ENCODE peak calls at places on chromosomes 2 and 18, in seven cellular contexts. One of them, this sample, is unnamed.

GRCh38 chr2:100949377-100949776 is 52.7 kb upstream of the RPL31 start:
- DNase-seq in keratinocyte: no peak
- DNase-seq in hepatocyte: no peak
- DNase-seq in CD8-positive, alpha-beta T cell: no peak
- DNase-seq in K562: no peak
- DNase-seq in astrocyte: no peak
- DNase-seq in astrocyte of the spinal cord: no peak
- DNase-seq in this sample: no peak

GRCh38 chr2:191376981-191377629 is 131.9 kb downstream of the MYO1B start:
- DNase-seq in keratinocyte: peak
- DNase-seq in hepatocyte: peak
- DNase-seq in CD8-positive, alpha-beta T cell: no peak
- DNase-seq in K562: peak
- DNase-seq in astrocyte: peak
- DNase-seq in astrocyte of the spinal cord: peak
- DNase-seq in this sample: peak

GRCh38 chr2:224938670-224939309 is 103.5 kb downstream of the DOCK10 start:
- DNase-seq in keratinocyte: no peak
- DNase-seq in hepatocyte: no peak
- DNase-seq in CD8-positive, alpha-beta T cell: no peak
- DNase-seq in K562: no peak
- DNase-seq in astrocyte: peak
- DNase-seq in astrocyte of the spinal cord: peak
- DNase-seq in this sample: peak

GRCh38 chr18:48100712-48101165 is 170.3 kb upstream of the SMAD2 start:
- DNase-seq in keratinocyte: no peak
- DNase-seq in hepatocyte: no peak
- DNase-seq in CD8-positive, alpha-beta T cell: no peak
- DNase-seq in K562: no peak
- DNase-seq in astrocyte: no peak
- DNase-seq in astrocyte of the spinal cord: no peak
- DNase-seq in this sample: no peak

GRCh38 chr2:240178564-240178963 is 38.1 kb upstream of the OTOS start:
- DNase-seq in keratinocyte: no peak
- DNase-seq in hepatocyte: no peak
- DNase-seq in CD8-positive, alpha-beta T cell: no peak
- DNase-seq in K562: no peak
- DNase-seq in astrocyte: no peak
- DNase-seq in astrocyte of the spinal cord: no peak
- DNase-seq in this sample: no peak

GRCh38 chr2:229407170-229407569 is 136.1 kb upstream of the PID1 start:
- DNase-seq in keratinocyte: peak
- DNase-seq in hepatocyte: peak
- DNase-seq in CD8-positive, alpha-beta T cell: no peak
- DNase-seq in K562: no peak
- DNase-seq in astrocyte: peak
- DNase-seq in astrocyte of the spinal cord: peak
- DNase-seq in this sample: peak

GRCh38 chr2:26922638-26923466 is 47.6 kb upstream of the MAPRE3 start:
- DNase-seq in keratinocyte: no peak
- DNase-seq in hepatocyte: peak
- DNase-seq in CD8-positive, alpha-beta T cell: peak
- DNase-seq in K562: peak
- DNase-seq in astrocyte: peak
- DNase-seq in astrocyte of the spinal cord: peak
- DNase-seq in this sample: peak

GRCh38 chr2:61962095-61962984 is 56.9 kb downstream of the COMMD1 start:
- DNase-seq in keratinocyte: no peak
- DNase-seq in hepatocyte: peak
- DNase-seq in CD8-positive, alpha-beta T cell: no peak
- DNase-seq in K562: no peak
- DNase-seq in astrocyte: no peak
- DNase-seq in astrocyte of the spinal cord: no peak
- DNase-seq in this sample: no peak

GRCh38 chr18:10140928-10141327 is 227.1 kb downstream of the VAPA start:
- DNase-seq in keratinocyte: no peak
- DNase-seq in hepatocyte: peak
- DNase-seq in CD8-positive, alpha-beta T cell: no peak
- DNase-seq in K562: no peak
- DNase-seq in astrocyte: peak
- DNase-seq in astrocyte of the spinal cord: no peak
- DNase-seq in this sample: no peak

GRCh38 chr18:75141166-75141565 is 67.8 kb downstream of the PTGR3 start:
- DNase-seq in keratinocyte: no peak
- DNase-seq in hepatocyte: no peak
- DNase-seq in CD8-positive, alpha-beta T cell: no peak
- DNase-seq in K562: no peak
- DNase-seq in astrocyte: no peak
- DNase-seq in astrocyte of the spinal cord: no peak
- DNase-seq in this sample: no peak

GRCh38 chr2:48574353-48575290 is 43.0 kb upstream of the GTF2A1L start:
- DNase-seq in keratinocyte: no peak
- DNase-seq in hepatocyte: no peak
- DNase-seq in CD8-positive, alpha-beta T cell: no peak
- DNase-seq in K562: no peak
- DNase-seq in astrocyte: no peak
- DNase-seq in astrocyte of the spinal cord: no peak
- DNase-seq in this sample: no peak

GRCh38 chr2:111134082-111134481 is 13.4 kb downstream of the BCL2L11 start:
- DNase-seq in keratinocyte: no peak
- DNase-seq in hepatocyte: no peak
- DNase-seq in CD8-positive, alpha-beta T cell: no peak
- DNase-seq in K562: no peak
- DNase-seq in astrocyte: no peak
- DNase-seq in astrocyte of the spinal cord: no peak
- DNase-seq in this sample: no peak

GRCh38 chr2:111135237-111135909 is 14.7 kb downstream of the BCL2L11 start:
- DNase-seq in keratinocyte: no peak
- DNase-seq in hepatocyte: no peak
- DNase-seq in CD8-positive, alpha-beta T cell: no peak
- DNase-seq in K562: no peak
- DNase-seq in astrocyte: no peak
- DNase-seq in astrocyte of the spinal cord: no peak
- DNase-seq in this sample: no peak

GRCh38 chr2:111138834-111139233 is 18.1 kb downstream of the BCL2L11 start:
- DNase-seq in keratinocyte: no peak
- DNase-seq in hepatocyte: no peak
- DNase-seq in CD8-positive, alpha-beta T cell: no peak
- DNase-seq in K562: no peak
- DNase-seq in astrocyte: no peak
- DNase-seq in astrocyte of the spinal cord: no peak
- DNase-seq in this sample: no peak

GRCh38 chr2:111133603-111134002 is 12.9 kb downstream of the BCL2L11 start:
- DNase-seq in keratinocyte: no peak
- DNase-seq in hepatocyte: no peak
- DNase-seq in CD8-positive, alpha-beta T cell: no peak
- DNase-seq in K562: no peak
- DNase-seq in astrocyte: no peak
- DNase-seq in astrocyte of the spinal cord: no peak
- DNase-seq in this sample: no peak

DNA sequence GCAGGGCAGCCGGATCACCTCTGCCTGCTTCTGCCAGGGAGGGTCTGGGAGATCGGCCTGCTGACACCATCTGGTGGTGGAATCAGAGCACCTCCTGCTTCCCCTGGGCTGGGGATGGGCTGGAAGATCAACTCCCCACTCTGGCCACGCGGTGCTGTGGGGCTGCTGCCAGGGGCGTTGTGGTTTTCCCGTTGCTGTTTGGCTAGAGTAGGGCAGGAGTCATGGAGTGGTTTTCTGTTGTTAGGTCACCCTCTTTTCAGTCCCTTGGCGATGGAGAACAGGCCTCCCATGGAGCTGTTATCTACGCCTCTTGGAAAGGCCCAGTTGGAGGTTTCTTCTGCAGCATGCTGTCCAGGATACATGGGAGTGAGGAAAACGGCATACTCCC is 15.2 kb downstream of the BCL2L11 start:
- DNase-seq in keratinocyte: no peak
- DNase-seq in hepatocyte: no peak
- DNase-seq in CD8-positive, alpha-beta T cell: no peak
- DNase-seq in K562: peak
- DNase-seq in astrocyte: peak
- DNase-seq in astrocyte of the spinal cord: peak
- DNase-seq in this sample: peak
- TF ChIP-seq CTCF in keratinocyte: no peak
- TF ChIP-seq CTCF in hepatocyte: no peak
- TF ChIP-seq CTCF in CD8-positive, alpha-beta T cell: no peak
- TF ChIP-seq CTCF in K562: peak
- TF ChIP-seq CTCF in astrocyte: peak
- TF ChIP-seq CTCF in astrocyte of the spinal cord: peak
- TF ChIP-seq CTCF in this sample: peak

DNA sequence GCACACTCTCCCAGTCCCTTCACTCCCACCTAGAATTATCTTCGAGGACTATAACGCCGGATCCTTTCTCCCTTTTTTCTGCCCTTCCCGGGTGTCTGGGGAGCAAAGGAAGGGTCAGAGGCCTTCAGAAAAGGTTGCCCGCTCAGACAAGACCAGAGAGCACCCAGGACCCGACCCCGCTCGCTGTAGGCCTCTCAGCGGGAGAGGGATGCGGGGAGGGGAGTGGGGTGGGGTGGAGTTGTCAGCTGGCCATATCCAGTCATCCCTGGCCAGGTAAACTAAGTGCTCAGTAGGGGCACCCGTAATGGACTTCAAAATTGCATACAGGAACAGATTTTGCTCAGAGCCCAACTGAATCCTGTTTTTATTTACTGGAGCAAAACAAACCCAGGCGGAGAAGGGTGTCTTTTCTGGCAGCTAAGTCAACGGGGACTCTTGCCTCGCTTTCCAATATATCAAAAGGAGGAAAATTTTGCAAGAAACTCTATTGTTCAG is 65.0 kb downstream of the NOL4 start:
- DNase-seq in keratinocyte: no peak
- DNase-seq in hepatocyte: no peak
- DNase-seq in CD8-positive, alpha-beta T cell: no peak
- DNase-seq in K562: no peak
- DNase-seq in astrocyte: no peak
- DNase-seq in astrocyte of the spinal cord: no peak
- DNase-seq in this sample: no peak
- H3K4me3 ChIP-seq in keratinocyte: no peak
- H3K4me3 ChIP-seq in hepatocyte: no peak
- H3K4me3 ChIP-seq in CD8-positive, alpha-beta T cell: no peak
- H3K4me3 ChIP-seq in K562: no peak
- H3K4me3 ChIP-seq in astrocyte: peak
- H3K4me3 ChIP-seq in astrocyte of the spinal cord: peak
- H3K4me3 ChIP-seq in this sample: no peak

GRCh38 chr2:120471166-120471565 is 125.2 kb downstream of the INHBB start:
- DNase-seq in keratinocyte: no peak
- DNase-seq in hepatocyte: no peak
- DNase-seq in CD8-positive, alpha-beta T cell: no peak
- DNase-seq in K562: no peak
- DNase-seq in astrocyte: no peak
- DNase-seq in astrocyte of the spinal cord: no peak
- DNase-seq in this sample: no peak
- TF ChIP-seq CTCF in keratinocyte: no peak
- TF ChIP-seq CTCF in hepatocyte: no peak
- TF ChIP-seq CTCF in CD8-positive, alpha-beta T cell: no peak
- TF ChIP-seq CTCF in K562: no peak
- TF ChIP-seq CTCF in astrocyte: no peak
- TF ChIP-seq CTCF in astrocyte of the spinal cord: no peak
- TF ChIP-seq CTCF in this sample: no peak

GRCh38 chr2:120638450-120638849 is 97.2 kb upstream of the GLI2 start:
- DNase-seq in keratinocyte: no peak
- DNase-seq in hepatocyte: no peak
- DNase-seq in CD8-positive, alpha-beta T cell: no peak
- DNase-seq in K562: no peak
- DNase-seq in astrocyte: no peak
- DNase-seq in astrocyte of the spinal cord: no peak
- DNase-seq in this sample: no peak
- H3K4me3 ChIP-seq in keratinocyte: no peak
- H3K4me3 ChIP-seq in hepatocyte: no peak
- H3K4me3 ChIP-seq in CD8-positive, alpha-beta T cell: no peak
- H3K4me3 ChIP-seq in K562: no peak
- H3K4me3 ChIP-seq in astrocyte: no peak
- H3K4me3 ChIP-seq in astrocyte of the spinal cord: no peak
- H3K4me3 ChIP-seq in this sample: no peak

DNA sequence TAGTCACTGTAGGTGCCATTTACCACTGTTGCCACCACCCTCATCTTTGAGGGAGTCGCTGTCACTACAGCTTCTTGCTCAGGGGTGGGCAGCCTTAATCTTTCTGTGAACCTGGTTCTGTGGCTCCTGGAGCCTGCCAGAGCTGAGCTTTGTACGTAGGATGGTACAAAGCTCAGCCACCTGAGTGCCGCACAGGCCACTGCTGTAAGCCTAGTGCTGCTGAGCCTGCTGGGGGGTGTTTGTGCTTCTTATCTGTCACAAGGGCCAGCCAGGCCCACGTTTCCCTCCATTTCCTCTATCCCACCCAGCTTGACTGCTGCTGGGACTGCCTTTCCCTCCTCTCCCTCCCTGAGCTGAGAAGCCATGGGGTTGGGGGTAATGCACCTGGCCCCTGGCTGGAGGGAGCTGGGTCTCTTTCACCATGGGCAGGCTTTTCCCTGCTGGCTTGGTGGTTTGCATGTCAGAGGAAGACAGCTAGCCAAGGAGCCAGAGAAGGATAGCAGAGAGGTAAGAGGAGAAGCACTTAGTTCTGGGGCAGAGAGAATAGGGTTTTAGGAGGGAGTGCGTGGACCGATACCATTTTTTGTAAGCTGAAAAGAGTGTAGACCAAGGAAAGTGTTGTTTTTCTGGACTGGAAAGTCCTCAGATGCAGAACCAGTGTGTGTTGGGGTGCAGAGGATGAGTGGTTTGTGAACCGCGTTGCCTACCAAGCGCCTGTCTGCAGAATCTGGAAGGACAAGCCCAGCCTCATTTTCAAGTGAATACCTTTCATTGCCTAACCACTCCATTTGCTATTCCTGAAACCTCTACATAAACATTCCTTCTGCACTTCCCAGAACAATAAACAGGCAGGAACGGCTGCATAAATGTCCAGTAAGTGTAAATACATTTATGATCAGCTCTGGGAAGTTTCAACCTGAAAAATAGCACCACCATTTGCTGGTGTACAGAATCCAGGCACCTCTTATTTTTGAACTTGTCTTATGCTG is 45.1 kb upstream of the FHL2 start:
- DNase-seq in keratinocyte: no peak
- DNase-seq in hepatocyte: peak
- DNase-seq in CD8-positive, alpha-beta T cell: no peak
- DNase-seq in K562: no peak
- DNase-seq in astrocyte: peak
- DNase-seq in astrocyte of the spinal cord: peak
- DNase-seq in this sample: no peak
- TF ChIP-seq CTCF in keratinocyte: peak
- TF ChIP-seq CTCF in hepatocyte: no peak
- TF ChIP-seq CTCF in CD8-positive, alpha-beta T cell: no peak
- TF ChIP-seq CTCF in K562: no peak
- TF ChIP-seq CTCF in astrocyte: no peak
- TF ChIP-seq CTCF in astrocyte of the spinal cord: no peak
- TF ChIP-seq CTCF in this sample: no peak

This sample was measured in fibroblast of pulmonary artery.